ENCODE peak calls at places on chromosomes 12 and 14, in eight cellular contexts. H is tibial artery; J is left ventricle myocardium inferior; Y is natural killer cell; S is mammary epithelial cell; T is GM12865; M is gastrocnemius medialis; U is CD8-positive, alpha-beta T cell. A is an unnamed sample.

GRCh38 chr12:106760184-106760531 is 14.3 kb upstream of the RIC8B start:
- DNase-seq in H (no peak), T (peak; percentile 89), S (no peak), M (no peak), J (no peak), Y (no peak), U (peak; percentile 20), A (peak; percentile 17)

GRCh38 chr12:88805692-88806091 is 225.4 kb upstream of the KITLG start:
- DNase-seq in T (peak; percentile 22), Y (no peak), H (no peak), S (no peak), J (no peak), M (no peak), U (no peak), A (no peak)

GRCh38 chr12:65643595-65644386 is 180.5 kb upstream of the HMGA2 start:
- DNase-seq in S (peak; percentile 93), H (no peak), J (no peak), T (no peak), Y (no peak), M (no peak), U (no peak), A (no peak)

GRCh38 chr12:26833692-26834168 is 736 bp upstream of the ITPR2 start:
- DNase-seq in S (peak; percentile 25), Y (peak; percentile 20), M (no peak), U (peak; percentile 38), T (peak; percentile 64), H (no peak), J (no peak), A (peak; percentile 25)

GRCh38 chr14:98999901-99000300 is 272.1 kb downstream of the BCL11B start:
- DNase-seq in T (no peak), U (no peak), H (no peak), S (no peak), Y (no peak), J (no peak), M (no peak), A (no peak)

GRCh38 chr12:124461851-124462623 is 105.4 kb downstream of the NCOR2 start:
- DNase-seq in M (no peak), U (no peak), Y (no peak), H (no peak), T (no peak), S (no peak), J (no peak), A (no peak)

GRCh38 chr14:92441751-92442477 is 71.7 kb upstream of the RIN3 start:
- DNase-seq in T (peak; percentile 24), S (no peak), U (no peak), Y (no peak), J (no peak), H (no peak), M (no peak), A (no peak)

GRCh38 chr14:53004976-53005375 is 54.1 kb upstream of the FERMT2 start:
- DNase-seq in S (no peak), U (no peak), Y (no peak), M (no peak), T (no peak), H (no peak), J (no peak), A (no peak)

GRCh38 chr14:74437654-74438053 is 11.6 kb upstream of the SYNDIG1L start:
- DNase-seq in H (no peak), S (no peak), Y (no peak), U (no peak), J (no peak), T (no peak), M (no peak), A (no peak)

GRCh38 chr14:29710015-29710414 is 217.6 kb downstream of the PRKD1 start:
- DNase-seq in J (no peak), S (no peak), H (no peak), Y (no peak), U (no peak), T (no peak), M (no peak), A (no peak)

GRCh38 chr12:26723379-26724308 is 109.3 kb downstream of the ITPR2 start:
- DNase-seq in S (peak; percentile 24), Y (no peak), J (no peak), H (peak; percentile 35), T (no peak), U (no peak), M (no peak), A (no peak)

GRCh38 chr14:53042480-53042879 is 91.6 kb upstream of the FERMT2 start:
- DNase-seq in U (no peak), T (no peak), M (no peak), J (no peak), S (no peak), Y (no peak), H (no peak), A (no peak)

GRCh38 chr12:32183646-32184045 is 77.0 kb downstream of the BICD1 start:
- DNase-seq in M (no peak), T (no peak), H (no peak), J (no peak), S (no peak), U (no peak), Y (no peak), A (no peak)

GRCh38 chr12:80846930-80847329 is 90.8 kb downstream of the LIN7A start:
- DNase-seq in H (no peak), J (no peak), S (no peak), M (no peak), Y (no peak), U (no peak), T (no peak), A (no peak)

GRCh38 chr12:121748571-121749265 is 36.2 kb downstream of the TMEM120B start:
- DNase-seq in J (no peak), M (no peak), Y (no peak), H (no peak), S (no peak), T (no peak), U (no peak), A (no peak)

GRCh38 chr14:23439107-23439835 is 3.8 kb upstream of the MYH7 start:
- DNase-seq in M (no peak), S (no peak), J (no peak), H (no peak), T (no peak), Y (no peak), U (no peak), A (no peak)

GRCh38 chr14:22887260-22887989 is 4.4 kb downstream of the REM2 start:
- DNase-seq in H (no peak), J (no peak), T (peak; percentile 96), M (no peak), U (no peak), Y (no peak), S (peak; percentile 89), A (no peak)

GRCh38 chr12:19223018-19223417 is 93.5 kb downstream of the PLEKHA5 start:
- DNase-seq in U (no peak), S (no peak), Y (no peak), J (no peak), M (no peak), H (no peak), T (peak; percentile 17), A (no peak)
- TF ChIP-seq CTCF in U (peak; percentile 6), S (peak; percentile 41), Y (no peak), J (peak; percentile 37), M (no peak), H (no peak), T (no peak), A (no peak)

DNA sequence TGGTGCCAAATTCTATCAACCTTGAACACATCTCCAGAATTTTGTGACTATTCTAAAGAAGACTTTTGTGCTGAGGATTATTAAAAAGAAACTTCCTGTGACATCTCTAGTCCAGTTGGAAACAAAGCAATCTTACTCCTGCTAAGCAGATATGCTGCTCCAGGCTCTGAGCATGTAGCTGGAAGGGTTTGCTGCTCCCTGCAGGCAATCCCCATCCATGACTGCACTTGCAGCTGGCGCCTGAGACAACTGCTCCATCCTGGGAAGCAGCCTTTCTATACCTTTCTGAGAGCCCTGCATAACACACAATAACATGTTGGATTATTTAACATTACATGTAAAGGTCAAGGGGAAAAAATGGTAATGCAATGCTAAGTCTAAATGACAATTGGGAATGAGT is 105.1 kb downstream of the NDUFA12 start:
- DNase-seq in T (peak; percentile 14), S (no peak), M (no peak), H (no peak), U (no peak), Y (no peak), J (no peak), A (no peak)
- TF ChIP-seq CTCF in T (peak; percentile 24), S (peak; percentile 38), M (no peak), H (peak; percentile 8), U (no peak), Y (no peak), J (peak; percentile 38), A (no peak)

GRCh38 chr12:47634127-47634526 is 71.7 kb downstream of the RPAP3 start:
- DNase-seq in H (no peak), J (no peak), U (no peak), Y (no peak), M (no peak), S (no peak), T (no peak), A (no peak)

DNA sequence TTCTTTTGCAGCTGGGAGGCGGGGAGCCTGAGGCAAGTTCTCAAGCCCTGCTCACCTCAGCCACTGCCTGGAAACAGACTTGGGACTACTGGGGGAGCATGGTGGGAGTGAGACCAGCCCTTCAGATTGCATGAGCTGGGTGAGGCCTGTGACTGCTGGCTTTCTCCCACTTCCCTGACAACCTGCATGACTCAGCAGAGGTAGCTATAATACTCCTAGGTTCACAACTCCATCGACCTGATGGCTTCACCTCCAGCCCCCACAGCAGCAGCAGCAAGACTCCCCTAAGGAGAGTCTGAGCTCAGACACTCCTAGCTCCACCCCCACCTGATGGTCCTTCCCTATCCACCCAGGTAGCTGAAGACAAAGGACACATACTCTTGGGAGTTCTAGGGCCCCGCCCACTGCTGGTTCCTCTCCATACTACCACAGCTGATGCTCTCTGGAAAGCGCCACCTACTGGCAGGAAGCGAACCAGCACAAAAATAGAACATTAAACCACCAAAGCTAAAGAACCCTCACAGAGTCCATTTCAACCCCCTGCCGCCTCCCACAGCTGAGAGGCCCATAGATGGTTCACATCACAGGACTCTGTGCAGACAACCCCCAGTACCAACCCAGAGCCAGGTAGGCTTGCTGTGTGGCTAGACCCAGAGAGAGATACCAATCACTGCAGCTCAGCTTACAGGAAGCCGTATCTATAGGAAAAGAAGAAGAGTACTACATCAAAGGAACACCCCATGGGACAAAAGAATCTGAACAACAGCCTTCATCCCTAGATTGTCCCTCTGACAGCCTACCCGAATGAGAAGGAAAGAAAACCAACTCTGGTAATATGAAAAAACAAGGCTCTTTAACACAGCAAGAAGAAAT is 68.7 kb downstream of the RPAP3 start:
- DNase-seq in S (peak; percentile 73), M (no peak), H (peak; percentile 22), J (peak; percentile 19), U (peak; percentile 13), T (peak; percentile 39), Y (peak; percentile 33), A (no peak)
- TF ChIP-seq CTCF in S (peak; percentile 77), M (no peak), H (peak; percentile 16), J (peak; percentile 45), U (no peak), T (peak; percentile 54), Y (peak; percentile 36), A (peak; percentile 34)

GRCh38 chr12:74171478-74171909 is 366.1 kb upstream of the ATXN7L3B start:
- DNase-seq in J (no peak), U (no peak), M (no peak), T (no peak), Y (no peak), H (no peak), S (no peak), A (no peak)

GRCh38 chr12:74170645-74171477 is 366.8 kb upstream of the ATXN7L3B start:
- DNase-seq in Y (no peak), T (no peak), U (no peak), S (no peak), J (no peak), M (no peak), H (no peak), A (no peak)

GRCh38 chr12:74169607-74170006 is 368.0 kb upstream of the ATXN7L3B start:
- DNase-seq in M (no peak), U (no peak), H (no peak), T (no peak), Y (no peak), J (no peak), S (no peak), A (no peak)

GRCh38 chr12:74166096-74166495 is 371.5 kb upstream of the ATXN7L3B start:
- DNase-seq in M (no peak), T (no peak), S (no peak), J (no peak), H (no peak), Y (no peak), U (no peak), A (no peak)
- TF ChIP-seq CTCF in M (no peak), T (no peak), S (no peak), J (no peak), H (no peak), Y (no peak), U (no peak), A (no peak)

A was measured in CD4-positive, alpha-beta T cell.